ENCODE peak calls at places on chromosomes 4 and X, in six cellular contexts. One of them, this sample, is unnamed.

GRCh38 chr4:183297675-183298074 is 22.4 kb downstream of the CLDN22 start:
- DNase-seq in ACHN: no peak
- DNase-seq in pancreas: no peak
- DNase-seq in CD4-positive, alpha-beta memory T cell: no peak
- DNase-seq in GM03348: no peak
- DNase-seq in progenitor cell of endocrine pancreas: no peak
- DNase-seq in this sample: no peak

GRCh38 chr4:100581337-100581736 is 63.5 kb upstream of the EMCN start:
- DNase-seq in ACHN: no peak
- DNase-seq in pancreas: no peak
- DNase-seq in CD4-positive, alpha-beta memory T cell: no peak
- DNase-seq in GM03348: no peak
- DNase-seq in progenitor cell of endocrine pancreas: no peak
- DNase-seq in this sample: no peak

GRCh38 chr4:7144374-7145290 is 47.7 kb upstream of the SORCS2 start:
- DNase-seq in ACHN: no peak
- DNase-seq in pancreas: no peak
- DNase-seq in CD4-positive, alpha-beta memory T cell: no peak
- DNase-seq in GM03348: no peak
- DNase-seq in progenitor cell of endocrine pancreas: no peak
- DNase-seq in this sample: no peak

GRCh38 chrX:26375346-26375745 is 159.4 kb downstream of the MAGEB5 start:
- DNase-seq in ACHN: no peak
- DNase-seq in pancreas: no peak
- DNase-seq in CD4-positive, alpha-beta memory T cell: no peak
- DNase-seq in GM03348: no peak
- DNase-seq in progenitor cell of endocrine pancreas: no peak
- DNase-seq in this sample: no peak

GRCh38 chrX:28697732-28698131 is 110.5 kb downstream of the IL1RAPL1 start:
- DNase-seq in ACHN: no peak
- DNase-seq in pancreas: no peak
- DNase-seq in CD4-positive, alpha-beta memory T cell: no peak
- DNase-seq in GM03348: no peak
- DNase-seq in progenitor cell of endocrine pancreas: no peak
- DNase-seq in this sample: no peak

GRCh38 chr4:26223160-26223559 is 97.7 kb upstream of the RBPJ start:
- DNase-seq in ACHN: no peak
- DNase-seq in pancreas: no peak
- DNase-seq in CD4-positive, alpha-beta memory T cell: no peak
- DNase-seq in GM03348: no peak
- DNase-seq in progenitor cell of endocrine pancreas: no peak
- DNase-seq in this sample: no peak

GRCh38 chr4:80239480-80239879 is 27.0 kb upstream of the FGF5 start:
- DNase-seq in ACHN: no peak
- DNase-seq in pancreas: no peak
- DNase-seq in CD4-positive, alpha-beta memory T cell: no peak
- DNase-seq in GM03348: no peak
- DNase-seq in progenitor cell of endocrine pancreas: no peak
- DNase-seq in this sample: no peak

GRCh38 chr4:188008377-188008776 is 12.8 kb downstream of the ZFP42 start:
- DNase-seq in ACHN: peak; percentile 8
- DNase-seq in pancreas: no peak
- DNase-seq in CD4-positive, alpha-beta memory T cell: no peak
- DNase-seq in GM03348: peak; percentile 34
- DNase-seq in progenitor cell of endocrine pancreas: no peak
- DNase-seq in this sample: no peak

GRCh38 chr4:72076562-72076961 is 44.8 kb downstream of the NPFFR2 start:
- DNase-seq in ACHN: peak; percentile 62
- DNase-seq in pancreas: no peak
- DNase-seq in CD4-positive, alpha-beta memory T cell: no peak
- DNase-seq in GM03348: no peak
- DNase-seq in progenitor cell of endocrine pancreas: no peak
- DNase-seq in this sample: no peak

GRCh38 chr4:16196482-16197393 is 29.5 kb downstream of the TAPT1 start:
- DNase-seq in ACHN: peak; percentile 82
- DNase-seq in pancreas: no peak
- DNase-seq in CD4-positive, alpha-beta memory T cell: peak; percentile 9
- DNase-seq in GM03348: peak; percentile 68
- DNase-seq in progenitor cell of endocrine pancreas: no peak
- DNase-seq in this sample: no peak

GRCh38 chr4:40401646-40402045 is 66.5 kb downstream of the CHRNA9 start:
- DNase-seq in ACHN: no peak
- DNase-seq in pancreas: no peak
- DNase-seq in CD4-positive, alpha-beta memory T cell: no peak
- DNase-seq in GM03348: no peak
- DNase-seq in progenitor cell of endocrine pancreas: no peak
- DNase-seq in this sample: no peak

GRCh38 chrX:80388206-80388605 is 32.0 kb upstream of the TENT5D start:
- DNase-seq in ACHN: no peak
- DNase-seq in pancreas: no peak
- DNase-seq in CD4-positive, alpha-beta memory T cell: no peak
- DNase-seq in GM03348: peak; percentile 24
- DNase-seq in progenitor cell of endocrine pancreas: no peak
- DNase-seq in this sample: no peak

GRCh38 chr4:132498215-132498614 is 650.9 kb upstream of the PCDH10 start:
- DNase-seq in ACHN: no peak
- DNase-seq in pancreas: no peak
- DNase-seq in CD4-positive, alpha-beta memory T cell: no peak
- DNase-seq in GM03348: no peak
- DNase-seq in progenitor cell of endocrine pancreas: no peak
- DNase-seq in this sample: no peak

GRCh38 chr4:1192091-1192492 is 19.7 kb upstream of the SPON2 start:
- DNase-seq in ACHN: peak; percentile 89
- DNase-seq in pancreas: peak; percentile 90
- DNase-seq in CD4-positive, alpha-beta memory T cell: no peak
- DNase-seq in GM03348: peak; percentile 96
- DNase-seq in progenitor cell of endocrine pancreas: no peak
- DNase-seq in this sample: peak; percentile 32

GRCh38 chr4:70849277-70849676 is 9.6 kb upstream of the GRSF1 start:
- DNase-seq in ACHN: no peak
- DNase-seq in pancreas: no peak
- DNase-seq in CD4-positive, alpha-beta memory T cell: no peak
- DNase-seq in GM03348: no peak
- DNase-seq in progenitor cell of endocrine pancreas: no peak
- DNase-seq in this sample: no peak

GRCh38 chr4:36997727-36998126 is 246.8 kb upstream of the NWD2 start:
- DNase-seq in ACHN: no peak
- DNase-seq in pancreas: no peak
- DNase-seq in CD4-positive, alpha-beta memory T cell: no peak
- DNase-seq in GM03348: no peak
- DNase-seq in progenitor cell of endocrine pancreas: no peak
- DNase-seq in this sample: no peak

GRCh38 chr4:31261632-31262031 is 541.5 kb downstream of the PCDH7 start:
- DNase-seq in ACHN: no peak
- DNase-seq in pancreas: no peak
- DNase-seq in CD4-positive, alpha-beta memory T cell: no peak
- DNase-seq in GM03348: no peak
- DNase-seq in progenitor cell of endocrine pancreas: no peak
- DNase-seq in this sample: no peak

GRCh38 chr4:1366371-1367229 is 19.6 kb downstream of the UVSSA start:
- DNase-seq in ACHN: no peak
- DNase-seq in pancreas: peak; percentile 67
- DNase-seq in CD4-positive, alpha-beta memory T cell: no peak
- DNase-seq in GM03348: no peak
- DNase-seq in progenitor cell of endocrine pancreas: no peak
- DNase-seq in this sample: peak; percentile 80

GRCh38 chr4:133146574-133147198 is 2.4 kb upstream of the PCDH10 start:
- DNase-seq in ACHN: peak; percentile 49
- DNase-seq in pancreas: peak; percentile 64
- DNase-seq in CD4-positive, alpha-beta memory T cell: no peak
- DNase-seq in GM03348: peak; percentile 68
- DNase-seq in progenitor cell of endocrine pancreas: peak; percentile 55
- DNase-seq in this sample: no peak

GRCh38 chr4:926538-926937 is 5.6 kb downstream of the GAK start:
- DNase-seq in ACHN: peak; percentile 30
- DNase-seq in pancreas: no peak
- DNase-seq in CD4-positive, alpha-beta memory T cell: no peak
- DNase-seq in GM03348: no peak
- DNase-seq in progenitor cell of endocrine pancreas: no peak
- DNase-seq in this sample: peak; percentile 20

GRCh38 chr4:146243141-146243882 is 29.0 kb downstream of the REELD1 start:
- DNase-seq in ACHN: no peak
- DNase-seq in pancreas: peak; percentile 55
- DNase-seq in CD4-positive, alpha-beta memory T cell: peak; percentile 33
- DNase-seq in GM03348: no peak
- DNase-seq in progenitor cell of endocrine pancreas: no peak
- DNase-seq in this sample: no peak

GRCh38 chr4:126242679-126243390 is 928.1 kb downstream of the FAT4 start:
- DNase-seq in ACHN: no peak
- DNase-seq in pancreas: no peak
- DNase-seq in CD4-positive, alpha-beta memory T cell: no peak
- DNase-seq in GM03348: peak; percentile 5
- DNase-seq in progenitor cell of endocrine pancreas: no peak
- DNase-seq in this sample: no peak

GRCh38 chr4:75011131-75011795 is 78.3 kb downstream of the PARM1 start:
- DNase-seq in ACHN: no peak
- DNase-seq in pancreas: no peak
- DNase-seq in CD4-positive, alpha-beta memory T cell: no peak
- DNase-seq in GM03348: no peak
- DNase-seq in progenitor cell of endocrine pancreas: no peak
- DNase-seq in this sample: no peak

GRCh38 chr4:5660185-5660584 is 48.2 kb downstream of the EVC2 start:
- DNase-seq in ACHN: no peak
- DNase-seq in pancreas: no peak
- DNase-seq in CD4-positive, alpha-beta memory T cell: no peak
- DNase-seq in GM03348: no peak
- DNase-seq in progenitor cell of endocrine pancreas: no peak
- DNase-seq in this sample: no peak

GRCh38 chr4:39714171-39714570 is 16.2 kb downstream of the UBE2K start:
- DNase-seq in ACHN: no peak
- DNase-seq in pancreas: no peak
- DNase-seq in CD4-positive, alpha-beta memory T cell: no peak
- DNase-seq in GM03348: no peak
- DNase-seq in progenitor cell of endocrine pancreas: no peak
- DNase-seq in this sample: no peak

GRCh38 chr4:83371235-83371634 is 36.6 kb upstream of the HPSE start:
- DNase-seq in ACHN: no peak
- DNase-seq in pancreas: no peak
- DNase-seq in CD4-positive, alpha-beta memory T cell: no peak
- DNase-seq in GM03348: no peak
- DNase-seq in progenitor cell of endocrine pancreas: no peak
- DNase-seq in this sample: no peak

GRCh38 chr4:148998719-148999118 is 556.5 kb upstream of the NR3C2 start:
- DNase-seq in ACHN: peak; percentile 27
- DNase-seq in pancreas: no peak
- DNase-seq in CD4-positive, alpha-beta memory T cell: no peak
- DNase-seq in GM03348: peak; percentile 10
- DNase-seq in progenitor cell of endocrine pancreas: no peak
- DNase-seq in this sample: no peak

GRCh38 chr4:4541040-4541631 is 712 bp downstream of the STX18 start:
- DNase-seq in ACHN: peak; percentile 59
- DNase-seq in pancreas: no peak
- DNase-seq in CD4-positive, alpha-beta memory T cell: peak; percentile 9
- DNase-seq in GM03348: peak; percentile 60
- DNase-seq in progenitor cell of endocrine pancreas: no peak
- DNase-seq in this sample: peak; percentile 55

GRCh38 chr4:184457530-184458249 is 16.7 kb downstream of the IRF2 start:
- DNase-seq in ACHN: no peak
- DNase-seq in pancreas: no peak
- DNase-seq in CD4-positive, alpha-beta memory T cell: no peak
- DNase-seq in GM03348: peak; percentile 27
- DNase-seq in progenitor cell of endocrine pancreas: no peak
- DNase-seq in this sample: no peak

GRCh38 chrX:57587062-57587461 is 4.7 kb upstream of the ZXDB start:
- DNase-seq in ACHN: no peak
- DNase-seq in pancreas: no peak
- DNase-seq in CD4-positive, alpha-beta memory T cell: no peak
- DNase-seq in GM03348: no peak
- DNase-seq in progenitor cell of endocrine pancreas: no peak
- DNase-seq in this sample: no peak

GRCh38 chr4:127249066-127249766 is 383.5 kb upstream of the INTU start:
- DNase-seq in ACHN: no peak
- DNase-seq in pancreas: no peak
- DNase-seq in CD4-positive, alpha-beta memory T cell: no peak
- DNase-seq in GM03348: peak; percentile 17
- DNase-seq in progenitor cell of endocrine pancreas: no peak
- DNase-seq in this sample: no peak

GRCh38 chr4:101191302-101192098 is 155.8 kb downstream of the PPP3CA start:
- DNase-seq in ACHN: no peak
- DNase-seq in pancreas: peak; percentile 44
- DNase-seq in CD4-positive, alpha-beta memory T cell: no peak
- DNase-seq in GM03348: peak; percentile 52
- DNase-seq in progenitor cell of endocrine pancreas: no peak
- DNase-seq in this sample: no peak

GRCh38 chrX:103585421-103586313 is at the start of gene TCEAL4:
- DNase-seq in ACHN: peak; percentile 11
- DNase-seq in pancreas: peak; percentile 76
- DNase-seq in CD4-positive, alpha-beta memory T cell: peak; percentile 20
- DNase-seq in GM03348: peak; percentile 68
- DNase-seq in progenitor cell of endocrine pancreas: peak; percentile 36
- DNase-seq in this sample: peak; percentile 86

GRCh38 chrX:44669626-44670025 is 127.0 kb upstream of the FUNDC1 start:
- DNase-seq in ACHN: no peak
- DNase-seq in pancreas: no peak
- DNase-seq in CD4-positive, alpha-beta memory T cell: no peak
- DNase-seq in GM03348: no peak
- DNase-seq in progenitor cell of endocrine pancreas: no peak
- DNase-seq in this sample: no peak

This sample was measured in upper lobe of left lung.